ENCODE peak calls at places on chromosomes 1 and 21, in five cellular contexts. O, V, A, W and Q are unnamed samples.
A peak's percentile ranks its signal among the peaks of the same experiment; 100 is the strongest.

GRCh38 chr1:225813250-225813964 is 3.5 kb downstream of the EPHX1 start:
- DNase-seq in O (peak; percentile 81), W (no peak), A (peak; percentile 34), V (no peak), Q (peak; percentile 67)

GRCh38 chr21:28632718-28633408 is 359.8 kb downstream of the LTN1 start:
- DNase-seq in W (peak; percentile 72), O (no peak), V (no peak), A (peak; percentile 24), Q (no peak)

GRCh38 chr1:23562138-23562819 is 3.0 kb upstream of the ID3 start:
- DNase-seq in O (peak; percentile 90), V (peak; percentile 34), A (peak; percentile 96), W (peak; percentile 97), Q (peak; percentile 93)

GRCh38 chr1:183719976-183720497 is 66.9 kb upstream of the APOBEC4 start:
- DNase-seq in V (no peak), A (no peak), O (no peak), W (no peak), Q (no peak)

GRCh38 chr1:40902634-40902897 is 40.4 kb upstream of the CITED4 start:
- DNase-seq in V (no peak), W (no peak), A (no peak), O (no peak), Q (no peak)

GRCh38 chr1:154809436-154810413 is 60.4 kb downstream of the KCNN3 start:
- DNase-seq in O (no peak), V (no peak), A (no peak), W (peak; percentile 31), Q (no peak)

GRCh38 chr1:41366428-41367101 is 5.3 kb downstream of the FOXO6 start:
- DNase-seq in W (no peak), A (no peak), V (no peak), O (no peak), Q (peak; percentile 69)

GRCh38 chr1:39907532-39908453 is 6.1 kb upstream of the MYCL start:
- DNase-seq in V (no peak), O (no peak), A (no peak), W (no peak), Q (no peak)

GRCh38 chr1:159979257-159979656 is 25.2 kb upstream of the SLAMF9 start:
- DNase-seq in A (no peak), V (no peak), O (no peak), W (no peak), Q (no peak)

GRCh38 chr1:33396188-33397124 is 34.4 kb downstream of the PHC2 start:
- DNase-seq in A (no peak), O (no peak), W (peak; percentile 58), V (no peak), Q (no peak)

GRCh38 chr1:230231739-230232075 is 164.7 kb downstream of the GALNT2 start:
- DNase-seq in A (peak; percentile 38), O (peak; percentile 74), V (no peak), W (peak; percentile 60), Q (no peak)

GRCh38 chr1:217425528-217425927 is 205.4 kb downstream of the GPATCH2 start:
- DNase-seq in A (no peak), O (no peak), V (no peak), W (peak; percentile 29), Q (no peak)

GRCh38 chr21:26795866-26796329 is 49.3 kb downstream of the ADAMTS1 start:
- DNase-seq in W (peak; percentile 89), A (no peak), V (no peak), O (peak; percentile 85), Q (no peak)

GRCh38 chr1:61083799-61084385 is 1.5 kb downstream of the NFIA start:
- DNase-seq in A (peak; percentile 19), W (no peak), V (no peak), O (peak; percentile 52), Q (no peak)

GRCh38 chr21:35838350-35838749 is 222.0 kb downstream of the SETD4 start:
- DNase-seq in O (no peak), W (no peak), A (no peak), V (no peak), Q (no peak)

GRCh38 chr1:80656628-80657019 is 1144.1 kb upstream of the ADGRL2 start:
- DNase-seq in V (no peak), W (peak; percentile 8), O (no peak), A (no peak), Q (no peak)

GRCh38 chr1:111704776-111705175 is 34.4 kb downstream of the INKA2 start:
- DNase-seq in A (no peak), W (peak; percentile 15), O (no peak), V (no peak), Q (no peak)

GRCh38 chr21:42145569-42146250 is 73.2 kb upstream of the ABCG1 start:
- DNase-seq in V (no peak), A (peak; percentile 81), W (peak; percentile 6), O (peak; percentile 69), Q (peak; percentile 46)

GRCh38 chr1:3069491-3070303 is 694 bp downstream of the PRDM16 start:
- DNase-seq in V (no peak), A (peak; percentile 68), W (peak; percentile 63), O (peak; percentile 69), Q (peak; percentile 60)

GRCh38 chr21:44764319-44765230 is 37.0 kb downstream of the UBE2G2 start:
- DNase-seq in A (no peak), V (no peak), O (no peak), W (no peak), Q (no peak)

GRCh38 chr21:44618909-44619308 is 7.0 kb downstream of the KRTAP10-8 start:
- DNase-seq in O (no peak), A (no peak), V (no peak), W (no peak), Q (no peak)

GRCh38 chr1:88773540-88774150 is 89.6 kb downstream of the PKN2 start:
- DNase-seq in A (peak; percentile 31), V (no peak), W (peak; percentile 65), O (no peak), Q (no peak)

GRCh38 chr1:38476111-38476783 is 383.3 kb downstream of the RRAGC start:
- DNase-seq in A (peak; percentile 75), V (no peak), W (no peak), O (peak; percentile 35), Q (no peak)
- H3K4me3 ChIP-seq in A (peak overlapping the region; percentile 67), V (peak overlapping the region; percentile 40), W (peak overlapping the region; percentile 46), O (peak overlapping the region; percentile 24), Q (peak overlapping the region; percentile 27)

DNA sequence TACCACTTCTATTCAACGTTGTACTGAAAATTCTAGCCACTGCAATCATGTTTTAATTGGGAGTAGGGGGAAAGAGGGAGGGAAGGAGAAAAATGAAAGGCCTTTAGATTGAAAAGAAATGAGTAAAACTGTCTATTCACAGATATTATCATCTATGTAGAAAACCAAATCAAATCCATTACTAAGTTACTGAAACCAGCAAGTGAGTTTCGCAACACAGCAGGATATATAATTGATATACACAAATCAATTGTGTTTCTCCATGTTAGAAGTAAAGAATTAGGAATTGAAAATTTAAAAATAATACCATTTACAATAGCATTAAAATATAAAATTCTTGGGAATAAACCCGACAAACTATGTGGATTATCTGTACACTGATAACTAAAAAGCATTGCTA is 19.2 kb downstream of the SFT2D2 start:
- DNase-seq in O (no peak), W (no peak), A (no peak), V (no peak), Q (no peak)
- H3K27ac ChIP-seq in O (peak overlapping the region; percentile 55), W (no peak overlapping the region), A (no peak overlapping the region), V (peak overlapping the region; percentile 16), Q (no peak overlapping the region)

GRCh38 chr1:19450811-19451564 is 34.4 kb downstream of the CAPZB start:
- DNase-seq in A (no peak), W (peak; percentile 99), O (no peak), V (no peak), Q (no peak)

GRCh38 chr1:19447550-19447949 is 37.8 kb downstream of the CAPZB start:
- DNase-seq in O (no peak), A (no peak), V (no peak), W (no peak), Q (no peak)

GRCh38 chr1:19449454-19450228 is 35.7 kb downstream of the CAPZB start:
- DNase-seq in A (no peak), V (no peak), W (no peak), O (no peak), Q (no peak)

GRCh38 chr1:19445417-19446342 is 39.7 kb downstream of the CAPZB start:
- DNase-seq in A (peak; percentile 58), W (peak; percentile 65), O (no peak), V (no peak), Q (no peak)

GRCh38 chr1:19448491-19449439 is 36.6 kb downstream of the CAPZB start:
- DNase-seq in V (no peak), O (no peak), A (no peak), W (peak; percentile 89), Q (no peak)
- H3K4me3 ChIP-seq in V (no peak overlapping the region), O (no peak overlapping the region), A (no peak overlapping the region), W (peak overlapping the region; percentile 21), Q (no peak overlapping the region)

GRCh38 chr1:240310226-240310925 is 218.7 kb downstream of the FMN2 start:
- DNase-seq in A (no peak), V (no peak), W (peak; percentile 86), O (no peak), Q (no peak)

GRCh38 chr1:240308061-240308460 is 216.4 kb downstream of the FMN2 start:
- DNase-seq in O (no peak), W (no peak), V (no peak), A (no peak), Q (no peak)

GRCh38 chr1:240309804-240310203 is 218.1 kb downstream of the FMN2 start:
- DNase-seq in V (no peak), O (no peak), W (no peak), A (no peak), Q (no peak)

GRCh38 chr1:240306673-240307072 is 215.0 kb downstream of the FMN2 start:
- DNase-seq in O (no peak), V (no peak), A (no peak), W (peak; percentile 87), Q (no peak)

GRCh38 chr1:240304466-240304865 is 212.8 kb downstream of the FMN2 start:
- DNase-seq in W (no peak), A (no peak), V (no peak), O (no peak), Q (no peak)
- H3K27ac ChIP-seq in W (no peak overlapping the region), A (no peak overlapping the region), V (no peak overlapping the region), O (no peak overlapping the region), Q (no peak overlapping the region)